ENCODE peak calls at places on chromosomes 6 and 20, in nine cellular contexts. B is sigmoid colon; L is CD8-positive, alpha-beta T cell; E is OCI-LY7; C is dorsolateral prefrontal cortex; P is PC-3; J is breast epithelium; S is transverse colon; K is astrocyte. D is an unnamed sample.

GRCh38 chr20:11981366-11981947 is 63.8 kb downstream of the BTBD3 start:
- DNase-seq in B (no peak), L (no peak), E (no peak), C (no peak), P (no peak), J (no peak), S (no peak), K (no peak), D (no peak)

GRCh38 chr6:158037771-158038170 is 56.1 kb downstream of the SYNJ2 start:
- DNase-seq in B (peak), L (no peak), E (no peak), C (no peak), P (no peak), J (no peak), S (peak), K (no peak), D (no peak)

GRCh38 chr6:33851959-33852358 is 48.2 kb upstream of the MLN start:
- DNase-seq in B (no peak), L (no peak), E (no peak), C (no peak), P (peak), J (no peak), S (peak), K (no peak), D (no peak)

GRCh38 chr6:89330910-89331309 is 15.8 kb upstream of the GABRR2 start:
- DNase-seq in B (no peak), L (no peak), E (no peak), C (no peak), P (no peak), J (no peak), S (no peak), K (no peak), D (no peak)

GRCh38 chr6:132053523-132053922 is 102.4 kb upstream of the CCN2 start:
- DNase-seq in B (no peak), L (no peak), E (no peak), C (no peak), P (no peak), J (no peak), S (no peak), K (peak), D (no peak)

GRCh38 chr6:42341221-42341620 is 110.5 kb downstream of the TRERF1 start:
- DNase-seq in B (no peak), L (no peak), E (no peak), C (no peak), P (no peak), J (no peak), S (no peak), K (no peak), D (no peak)

GRCh38 chr6:41633235-41633634 is 5.0 kb upstream of the MDFI start:
- DNase-seq in B (no peak), L (no peak), E (no peak), C (no peak), P (no peak), J (no peak), S (no peak), K (no peak), D (no peak)

GRCh38 chr20:62009869-62010445 is 55.7 kb downstream of the TAF4 start:
- DNase-seq in B (no peak), L (no peak), E (no peak), C (no peak), P (no peak), J (no peak), S (no peak), K (no peak), D (no peak)

GRCh38 chr6:121619013-121619412 is 183.6 kb downstream of the GJA1 start:
- DNase-seq in B (no peak), L (no peak), E (no peak), C (no peak), P (no peak), J (no peak), S (no peak), K (no peak), D (no peak)

GRCh38 chr6:121382467-121383121 is 48.3 kb upstream of the TBC1D32 start:
- DNase-seq in B (no peak), L (no peak), E (no peak), C (no peak), P (peak), J (no peak), S (peak), K (no peak), D (no peak)

GRCh38 chr6:41427642-41428401 is 92.4 kb downstream of the NCR2 start:
- DNase-seq in B (peak), L (no peak), E (no peak), C (peak), P (peak), J (no peak), S (peak), K (no peak), D (peak)

GRCh38 chr6:155313602-155314091 is 637 bp downstream of the TFB1M start:
- DNase-seq in B (no peak), L (no peak), E (peak), C (no peak), P (peak), J (no peak), S (no peak), K (no peak), D (peak)

DNA sequence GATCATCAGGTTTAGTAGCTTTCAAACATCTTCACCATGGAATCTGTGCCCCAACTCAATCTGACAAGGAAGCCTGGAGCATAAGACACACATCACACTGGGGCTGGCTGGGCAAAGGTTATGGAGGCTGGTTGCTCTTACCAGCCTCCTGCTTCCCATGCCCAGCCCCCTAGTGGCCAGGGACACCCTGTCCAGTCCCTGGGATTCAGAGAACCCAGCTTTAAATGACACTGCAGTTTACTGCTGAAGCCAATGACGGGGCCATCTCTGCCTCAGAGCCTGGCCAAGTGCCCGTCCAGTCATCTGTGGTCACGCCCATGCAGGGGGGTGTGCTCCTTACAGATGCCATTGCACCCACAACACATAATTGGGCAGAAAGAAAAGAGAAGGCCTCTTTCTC is 272.9 kb downstream of the SMOC2 start:
- DNase-seq in B (no peak), L (no peak), E (no peak), C (no peak), P (peak), J (no peak), S (peak), K (no peak), D (peak)
- TF ChIP-seq CTCF in B (no peak), L (no peak), E (no peak), C (no peak), P (peak), J (no peak), S (peak), K (no peak), D (no peak)

GRCh38 chr6:110358536-110359148 is 493 bp upstream of the METTL24 start:
- DNase-seq in B (no peak), L (no peak), E (no peak), C (no peak), P (no peak), J (no peak), S (no peak), K (no peak), D (no peak)
- H3K27ac ChIP-seq in B (peak), L (no peak), E (no peak), C (peak), P (no peak), J (peak), S (peak), K (no peak), D (no peak)

GRCh38 chr20:41089555-41089954 is 47.8 kb upstream of the PLCG1 start:
- DNase-seq in B (no peak), L (no peak), E (no peak), C (no peak), P (peak), J (no peak), S (no peak), K (no peak), D (no peak)
- TF ChIP-seq CTCF in B (no peak), L (no peak), E (peak), C (no peak), P (peak), J (no peak), S (no peak), K (no peak), D (no peak)

GRCh38 chr6:144332177-144332576 is 47.0 kb downstream of the UTRN start:
- DNase-seq in B (no peak), L (no peak), E (no peak), C (no peak), P (no peak), J (no peak), S (no peak), K (no peak), D (no peak)

GRCh38 chr6:144335315-144335861 is 50.3 kb downstream of the UTRN start:
- DNase-seq in B (no peak), L (no peak), E (peak), C (no peak), P (no peak), J (no peak), S (no peak), K (no peak), D (no peak)

GRCh38 chr6:144331610-144332009 is 46.5 kb downstream of the UTRN start:
- DNase-seq in B (no peak), L (no peak), E (no peak), C (no peak), P (peak), J (no peak), S (no peak), K (peak), D (no peak)

GRCh38 chr6:144335914-144336313 is 50.8 kb downstream of the UTRN start:
- DNase-seq in B (no peak), L (no peak), E (peak), C (no peak), P (peak), J (no peak), S (peak), K (no peak), D (no peak)

GRCh38 chr6:144334150-144334708 is 49.1 kb downstream of the UTRN start:
- DNase-seq in B (no peak), L (peak), E (peak), C (no peak), P (no peak), J (no peak), S (peak), K (no peak), D (no peak)
- H3K27ac ChIP-seq in B (no peak), L (peak), E (no peak), C (no peak), P (no peak), J (peak), S (peak), K (no peak), D (no peak)

D was measured in RWPE1.